ENCODE peak calls at places on chromosomes 11 and 22, in four cellular contexts. One of them, this sample, is unnamed.

GRCh38 chr22:48106215-48106614 is 1343.8 kb downstream of the TBC1D22A start:
- DNase-seq in lung: no peak
- DNase-seq in pancreas: no peak
- DNase-seq in astrocyte of the spinal cord: no peak
- DNase-seq in this sample: no peak

GRCh38 chr11:41522899-41523672 is 63.6 kb upstream of the LRRC4C start:
- DNase-seq in astrocyte of the spinal cord: peak
- DNase-seq in lung: no peak
- DNase-seq in pancreas: no peak
- DNase-seq in this sample: no peak

GRCh38 chr11:71994786-71995185 is 3.9 kb upstream of the IL18BP start:
- DNase-seq in pancreas: no peak
- DNase-seq in astrocyte of the spinal cord: no peak
- DNase-seq in lung: no peak
- DNase-seq in this sample: no peak

GRCh38 chr11:111665779-111666178 is 63.5 kb downstream of the SIK2 start:
- DNase-seq in astrocyte of the spinal cord: peak
- DNase-seq in lung: no peak
- DNase-seq in pancreas: peak
- DNase-seq in this sample: no peak

GRCh38 chr11:29616611-29617010 is 400.2 kb downstream of the KCNA4 start:
- DNase-seq in astrocyte of the spinal cord: peak
- DNase-seq in pancreas: no peak
- DNase-seq in lung: no peak
- DNase-seq in this sample: no peak

GRCh38 chr11:108216988-108217387 is 5.5 kb downstream of the NPAT start:
- DNase-seq in pancreas: no peak
- DNase-seq in lung: no peak
- DNase-seq in astrocyte of the spinal cord: no peak
- DNase-seq in this sample: no peak

GRCh38 chr11:33558097-33558496 is 142.5 kb downstream of the C11orf91 start:
- DNase-seq in lung: no peak
- DNase-seq in astrocyte of the spinal cord: no peak
- DNase-seq in pancreas: no peak
- DNase-seq in this sample: no peak

GRCh38 chr22:45006873-45007246 is 2.9 kb downstream of the PHF21B start:
- DNase-seq in lung: no peak
- DNase-seq in pancreas: no peak
- DNase-seq in astrocyte of the spinal cord: no peak
- DNase-seq in this sample: no peak

GRCh38 chr11:114317738-114318137 is 21.5 kb downstream of the NNMT start:
- DNase-seq in lung: no peak
- DNase-seq in pancreas: no peak
- DNase-seq in astrocyte of the spinal cord: peak
- DNase-seq in this sample: peak

GRCh38 chr22:46538816-46539163 is 1.4 kb upstream of the CELSR1 start:
- DNase-seq in pancreas: no peak
- DNase-seq in astrocyte of the spinal cord: no peak
- DNase-seq in lung: no peak
- DNase-seq in this sample: no peak

GRCh38 chr22:22245935-22246525 is 1.4 kb downstream of the VPREB1 start:
- DNase-seq in astrocyte of the spinal cord: no peak
- DNase-seq in lung: no peak
- DNase-seq in pancreas: no peak
- DNase-seq in this sample: no peak

GRCh38 chr11:61757213-61757862 is 4.9 kb downstream of the MYRF start:
- DNase-seq in pancreas: no peak
- DNase-seq in astrocyte of the spinal cord: no peak
- DNase-seq in lung: no peak
- DNase-seq in this sample: no peak

GRCh38 chr11:60852639-60853468 is 2.9 kb downstream of the PTGDR2 start:
- DNase-seq in lung: no peak
- DNase-seq in astrocyte of the spinal cord: no peak
- DNase-seq in pancreas: no peak
- DNase-seq in this sample: no peak

GRCh38 chr22:22700631-22701030 is 56.2 kb downstream of the GGTLC2 start:
- DNase-seq in astrocyte of the spinal cord: no peak
- DNase-seq in pancreas: no peak
- DNase-seq in lung: no peak
- DNase-seq in this sample: no peak

GRCh38 chr11:35355102-35355749 is 64.1 kb downstream of the SLC1A2 start:
- DNase-seq in pancreas: no peak
- DNase-seq in astrocyte of the spinal cord: no peak
- DNase-seq in lung: no peak
- DNase-seq in this sample: no peak

GRCh38 chr11:132115454-132115853 is 745.0 kb downstream of the NTM start:
- DNase-seq in pancreas: no peak
- DNase-seq in lung: no peak
- DNase-seq in astrocyte of the spinal cord: peak
- DNase-seq in this sample: no peak

GRCh38 chr11:130121430-130121978 is 38.1 kb upstream of the ST14 start:
- DNase-seq in astrocyte of the spinal cord: peak
- DNase-seq in lung: no peak
- DNase-seq in pancreas: no peak
- DNase-seq in this sample: no peak

GRCh38 chr11:78041843-78042455 is 18.9 kb upstream of the KCTD14 start:
- DNase-seq in lung: no peak
- DNase-seq in astrocyte of the spinal cord: no peak
- DNase-seq in pancreas: no peak
- DNase-seq in this sample: no peak

GRCh38 chr11:8283510-8284272 is 20.0 kb upstream of the LMO1 start:
- DNase-seq in pancreas: peak
- DNase-seq in lung: no peak
- DNase-seq in astrocyte of the spinal cord: no peak
- DNase-seq in this sample: peak

GRCh38 chr11:77151804-77152513 is 23.9 kb downstream of the MYO7A start:
- DNase-seq in astrocyte of the spinal cord: no peak
- DNase-seq in pancreas: no peak
- DNase-seq in lung: no peak
- DNase-seq in this sample: no peak

GRCh38 chr11:27754035-27755017 is 54.1 kb upstream of the BDNF start:
- DNase-seq in astrocyte of the spinal cord: peak
- DNase-seq in pancreas: no peak
- DNase-seq in lung: no peak
- DNase-seq in this sample: no peak

GRCh38 chr22:45631140-45631539 is 40.5 kb upstream of the ATXN10 start:
- DNase-seq in lung: no peak
- DNase-seq in astrocyte of the spinal cord: no peak
- DNase-seq in pancreas: no peak
- DNase-seq in this sample: no peak

GRCh38 chr11:31397239-31397834 is 27.7 kb downstream of the DNAJC24 start:
- DNase-seq in astrocyte of the spinal cord: peak
- DNase-seq in pancreas: no peak
- DNase-seq in lung: no peak
- DNase-seq in this sample: no peak

GRCh38 chr22:47190276-47190956 is 428.0 kb downstream of the TBC1D22A start:
- DNase-seq in lung: no peak
- DNase-seq in astrocyte of the spinal cord: no peak
- DNase-seq in pancreas: no peak
- DNase-seq in this sample: no peak

GRCh38 chr11:15818132-15818842 is 538.1 kb downstream of the SOX6 start:
- DNase-seq in astrocyte of the spinal cord: no peak
- DNase-seq in lung: no peak
- DNase-seq in pancreas: no peak
- DNase-seq in this sample: peak

GRCh38 chr11:73194593-73194992 is 23.5 kb upstream of the P2RY2 start:
- DNase-seq in pancreas: no peak
- DNase-seq in astrocyte of the spinal cord: no peak
- DNase-seq in lung: no peak
- DNase-seq in this sample: peak

GRCh38 chr11:119416606-119417580 is 6.1 kb downstream of the THY1 start:
- DNase-seq in astrocyte of the spinal cord: peak
- DNase-seq in pancreas: no peak
- DNase-seq in lung: no peak
- DNase-seq in this sample: no peak
- H3K4me3 ChIP-seq in astrocyte of the spinal cord: no peak
- H3K4me3 ChIP-seq in pancreas: no peak
- H3K4me3 ChIP-seq in lung: no peak
- H3K4me3 ChIP-seq in this sample: no peak

GRCh38 chr22:32053165-32053755 is 10.2 kb downstream of the SLC5A1 start:
- DNase-seq in astrocyte of the spinal cord: no peak
- DNase-seq in pancreas: no peak
- DNase-seq in lung: no peak
- DNase-seq in this sample: no peak

GRCh38 chr22:32063701-32064100 is 20.6 kb downstream of the SLC5A1 start:
- DNase-seq in astrocyte of the spinal cord: no peak
- DNase-seq in lung: no peak
- DNase-seq in pancreas: no peak
- DNase-seq in this sample: no peak

GRCh38 chr22:32055069-32055468 is 12.0 kb downstream of the SLC5A1 start:
- DNase-seq in lung: no peak
- DNase-seq in pancreas: no peak
- DNase-seq in astrocyte of the spinal cord: no peak
- DNase-seq in this sample: no peak

GRCh38 chr22:32059426-32059825 is 16.4 kb downstream of the SLC5A1 start:
- DNase-seq in astrocyte of the spinal cord: no peak
- DNase-seq in pancreas: no peak
- DNase-seq in lung: no peak
- DNase-seq in this sample: no peak

DNA sequence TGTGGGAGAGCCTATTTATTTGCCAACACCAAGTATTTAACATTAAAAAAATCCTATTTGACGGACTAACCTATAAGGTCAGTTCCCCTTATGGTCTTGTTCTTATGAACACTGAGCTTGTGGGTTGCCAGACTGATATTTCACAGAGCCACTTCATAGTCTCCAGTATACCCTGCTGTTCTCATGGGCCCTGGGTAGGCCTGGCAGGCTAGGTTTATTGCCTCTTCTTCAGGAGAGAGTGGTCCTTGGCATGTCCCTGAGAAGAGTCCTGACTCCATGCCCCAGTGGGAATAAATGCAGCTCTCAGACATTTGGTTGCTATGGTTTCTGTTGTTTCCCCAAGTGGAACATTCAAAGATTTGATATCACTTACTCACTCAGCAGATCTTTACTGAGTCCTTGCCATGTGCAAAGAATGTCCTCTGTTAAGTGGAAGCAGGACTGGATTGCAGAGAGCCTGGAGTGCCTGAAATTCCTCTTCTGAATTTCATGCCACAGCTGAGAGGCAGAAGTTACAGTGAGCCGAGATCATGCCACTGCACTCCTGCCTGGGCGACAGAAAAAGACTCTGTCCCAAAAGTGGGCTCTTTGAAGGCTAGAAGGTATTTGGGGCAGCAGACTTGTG is 15.7 kb downstream of the SLC5A1 start:
- DNase-seq in pancreas: no peak
- DNase-seq in lung: no peak
- DNase-seq in astrocyte of the spinal cord: no peak
- DNase-seq in this sample: no peak
- H3K4me3 ChIP-seq in pancreas: no peak
- H3K4me3 ChIP-seq in lung: no peak
- H3K4me3 ChIP-seq in astrocyte of the spinal cord: no peak
- H3K4me3 ChIP-seq in this sample: no peak

DNA sequence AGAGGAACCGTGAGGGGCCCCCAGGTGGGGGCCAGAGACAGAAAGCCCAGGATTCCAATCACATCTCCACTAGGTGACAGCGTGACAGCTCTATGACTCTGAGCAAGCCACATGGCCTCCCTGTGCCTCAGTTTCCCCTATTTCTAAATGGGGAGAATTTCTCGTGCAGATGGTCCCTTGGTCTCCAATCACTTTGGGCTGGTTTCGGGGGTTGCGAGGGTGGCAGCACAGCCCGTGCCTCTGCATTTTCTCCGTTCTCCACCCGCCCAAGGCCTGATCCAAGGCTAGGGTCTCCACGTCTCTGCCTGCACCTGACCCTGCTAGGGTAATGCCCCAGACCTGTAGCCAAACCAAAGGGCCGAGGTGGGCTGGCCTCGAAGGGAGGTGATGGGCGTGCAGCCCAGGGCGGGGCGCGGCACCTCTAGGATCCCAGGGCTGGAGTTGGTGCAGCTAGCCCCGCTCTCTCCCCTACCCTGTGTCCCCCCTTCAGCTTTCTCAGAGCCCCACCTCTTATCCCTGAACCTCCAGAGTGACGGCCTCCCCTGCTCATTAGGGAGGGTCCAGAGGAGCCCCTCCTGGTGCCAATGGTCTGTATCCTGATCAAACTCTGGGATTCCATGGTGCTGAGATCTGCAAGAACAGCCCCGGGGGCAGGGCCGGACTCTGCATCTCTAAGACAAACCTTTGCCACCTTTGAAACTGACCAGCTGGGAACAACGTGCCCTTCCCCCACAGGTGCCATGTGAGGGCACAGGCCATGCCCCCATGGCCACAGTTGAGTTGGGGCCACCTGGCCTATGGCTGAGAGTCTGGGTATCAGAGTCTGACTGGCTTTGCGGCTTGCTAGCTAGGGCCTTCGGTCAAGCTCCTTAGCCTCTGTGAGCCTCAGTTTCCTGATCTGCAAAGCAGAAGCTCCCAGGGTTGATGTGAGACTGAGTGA is 22.9 kb upstream of the CBX7 start:
- DNase-seq in pancreas: peak
- DNase-seq in astrocyte of the spinal cord: no peak
- DNase-seq in lung: no peak
- DNase-seq in this sample: peak
- H3K4me3 ChIP-seq in pancreas: no peak
- H3K4me3 ChIP-seq in astrocyte of the spinal cord: no peak
- H3K4me3 ChIP-seq in lung: no peak
- H3K4me3 ChIP-seq in this sample: no peak

DNA sequence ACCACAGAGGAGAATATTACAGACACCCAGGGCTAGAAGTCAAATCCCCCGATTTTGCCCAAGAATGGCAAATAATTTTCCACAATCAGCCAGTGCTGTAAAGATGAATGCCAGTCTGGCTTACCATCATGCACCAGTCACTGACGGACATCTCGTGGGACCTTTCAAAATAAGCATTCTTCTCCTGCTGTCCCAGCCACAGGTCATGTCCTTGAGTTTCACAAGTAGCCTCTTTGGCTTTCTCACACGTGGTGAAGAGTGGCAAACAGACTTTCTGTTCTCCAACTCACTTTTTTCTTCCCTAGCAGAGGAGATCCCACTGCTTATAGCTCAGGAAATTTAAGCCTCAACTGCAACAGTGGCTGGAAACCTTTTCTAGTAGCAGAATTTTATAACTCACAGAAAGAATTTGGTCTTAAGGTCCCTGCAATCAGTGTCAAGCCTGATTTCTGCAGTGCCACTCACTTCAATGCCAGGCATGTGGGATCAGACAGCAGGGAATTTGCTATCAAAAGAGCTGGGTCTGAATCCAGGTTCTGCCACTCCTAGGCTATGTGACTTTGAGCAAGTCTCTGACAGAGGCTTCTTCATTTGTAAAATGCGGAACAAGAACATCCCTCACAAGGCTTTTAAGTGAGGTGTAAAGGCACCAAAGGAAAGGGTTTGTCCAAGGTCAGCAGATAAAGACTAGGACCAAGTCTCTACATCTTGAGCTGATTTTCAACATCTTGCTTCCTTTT is 3.6 kb downstream of the PIK3IP1 start:
- DNase-seq in astrocyte of the spinal cord: no peak
- DNase-seq in lung: peak
- DNase-seq in pancreas: no peak
- DNase-seq in this sample: no peak
- H3K4me3 ChIP-seq in astrocyte of the spinal cord: no peak
- H3K4me3 ChIP-seq in lung: no peak
- H3K4me3 ChIP-seq in pancreas: no peak
- H3K4me3 ChIP-seq in this sample: no peak

GRCh38 chr11:85685131-85685819 is 720 bp downstream of the CCDC89 start:
- DNase-seq in lung: no peak
- DNase-seq in pancreas: no peak
- DNase-seq in astrocyte of the spinal cord: no peak
- DNase-seq in this sample: no peak
- H3K4me3 ChIP-seq in lung: no peak
- H3K4me3 ChIP-seq in pancreas: no peak
- H3K4me3 ChIP-seq in astrocyte of the spinal cord: peak
- H3K4me3 ChIP-seq in this sample: peak